ENCODE peak calls at places on chromosome 16, in five cellular contexts. O is M059J, L is NCI-H1092, B is RKO, Z is nephron progenitor cell. K is an unnamed sample.
A peak's percentile ranks its signal among the peaks of the same experiment; 100 is the strongest.

GRCh38 chr16:78748471-78748929 is 649.0 kb downstream of the WWOX start:
- DNase-seq in O (no peak), L (no peak), B (no peak), Z (no peak), K (no peak)

GRCh38 chr16:17467923-17468540 is 2.7 kb downstream of the XYLT1 start:
- DNase-seq in O (peak; percentile 54), L (peak; percentile 72), B (no peak), Z (peak; percentile 70), K (no peak)

GRCh38 chr16:85383836-85384825 is 229.0 kb upstream of the GSE1 start:
- DNase-seq in O (no peak), L (no peak), B (no peak), Z (no peak), K (no peak)

GRCh38 chr16:74862743-74863244 is 88.2 kb upstream of the FA2H start:
- DNase-seq in O (peak; percentile 46), L (peak; percentile 34), B (peak; percentile 50), Z (peak; percentile 42), K (no peak)

GRCh38 chr16:19168173-19169080 is at the start of gene SYT17:
- DNase-seq in O (no peak), L (peak; percentile 87), B (no peak), Z (peak; percentile 49), K (no peak)

GRCh38 chr16:5412721-5413120 is 315.1 kb upstream of the EEF2KMT start:
- DNase-seq in O (peak; percentile 31), L (no peak), B (no peak), Z (peak; percentile 46), K (no peak)

GRCh38 chr16:88568710-88569613 is 1.2 kb upstream of the ZC3H18 start:
- DNase-seq in O (no peak), L (no peak), B (no peak), Z (no peak), K (no peak)

GRCh38 chr16:10994571-10994970 is 50.2 kb downstream of the CLEC16A start:
- DNase-seq in O (no peak), L (no peak), B (no peak), Z (no peak), K (no peak)

GRCh38 chr16:57500578-57501111 is 14.4 kb upstream of the DOK4 start:
- DNase-seq in O (no peak), L (no peak), B (no peak), Z (no peak), K (no peak)

GRCh38 chr16:57703416-57704010 is 8.9 kb downstream of the DRC7 start:
- DNase-seq in O (no peak), L (no peak), B (no peak), Z (no peak), K (no peak)

GRCh38 chr16:72818286-72818845 is 229.6 kb downstream of the ZFHX3 start:
- DNase-seq in O (no peak), L (no peak), B (no peak), Z (no peak), K (no peak)

GRCh38 chr16:47371615-47372014 is 89.2 kb downstream of the ITFG1 start:
- DNase-seq in O (no peak), L (no peak), B (no peak), Z (no peak), K (no peak)

GRCh38 chr16:84538441-84538840 is 34.0 kb upstream of the MEAK7 start:
- DNase-seq in O (no peak), L (no peak), B (no peak), Z (no peak), K (no peak)

GRCh38 chr16:57166951-57167350 is 18.9 kb downstream of the PSME3IP1 start:
- DNase-seq in O (no peak), L (no peak), B (no peak), Z (no peak), K (no peak)

GRCh38 chr16:22816475-22816874 is 2.5 kb downstream of the HS3ST2 start:
- DNase-seq in O (peak; percentile 51), L (no peak), B (peak; percentile 3), Z (no peak), K (no peak)

GRCh38 chr16:79805621-79806020 is 205.1 kb upstream of the MAF start:
- DNase-seq in O (no peak), L (no peak), B (no peak), Z (no peak), K (no peak)